ENCODE peak calls at places on chromosomes 7 and 10, in six cellular contexts. C is transverse colon, D is endodermal cell, A is MM.1S, M is adrenal gland, F is stomach. E is an unnamed sample.

GRCh38 chr10:75632750-75633462 is 201.5 kb downstream of the LRMDA start:
- DNase-seq in F (no peak), C (no peak), A (no peak), M (no peak), D (no peak), E (no peak)

GRCh38 chr10:14673189-14673947 is 101.3 kb downstream of the FAM107B start:
- DNase-seq in A (no peak), D (no peak), F (no peak), M (no peak), C (no peak), E (no peak)

GRCh38 chr7:28684729-28685211 is 272.5 kb downstream of the CREB5 start:
- DNase-seq in D (no peak), C (no peak), M (no peak), F (no peak), A (no peak), E (no peak)

GRCh38 chr10:878333-878753 is 53.2 kb downstream of the LARP4B start:
- DNase-seq in A (no peak), C (no peak), D (no peak), F (no peak), M (no peak), E (no peak)

GRCh38 chr7:157228864-157229422 is 90.2 kb downstream of the UBE3C start:
- DNase-seq in A (peak; percentile 21), C (no peak), D (peak; percentile 82), M (no peak), F (no peak), E (no peak)

GRCh38 chr10:21519981-21520436 is 5.5 kb downstream of the SKIDA1 start:
- DNase-seq in D (peak; percentile 42), C (no peak), A (peak; percentile 80), M (no peak), F (no peak), E (no peak)

GRCh38 chr10:11330383-11331020 is 280.9 kb downstream of the USP6NL start:
- DNase-seq in F (no peak), C (no peak), A (no peak), D (no peak), M (no peak), E (no peak)

GRCh38 chr10:124542336-124542735 is 80.7 kb downstream of the LHPP start:
- DNase-seq in F (no peak), D (no peak), A (no peak), M (no peak), C (no peak), E (no peak)

GRCh38 chr10:43206391-43207235 is 60.3 kb downstream of the RASGEF1A start:
- DNase-seq in C (peak; percentile 5), M (peak; percentile 7), D (peak; percentile 41), F (no peak), A (no peak), E (peak; percentile 41)

GRCh38 chr10:126247454-126247975 is 140.8 kb downstream of the ADAM12 start:
- DNase-seq in C (peak; percentile 13), M (peak; percentile 46), A (no peak), F (peak; percentile 32), D (no peak), E (peak; percentile 94)

GRCh38 chr7:20786779-20787651 is at the start of gene SP8:
- DNase-seq in C (no peak), M (no peak), D (peak; percentile 92), A (no peak), F (no peak), E (no peak)

GRCh38 chr10:43043342-43043772 is 33.5 kb upstream of the RET start:
- DNase-seq in A (no peak), F (no peak), D (peak; percentile 43), C (no peak), M (no peak), E (no peak)

GRCh38 chr10:124339951-124340760 is 78.6 kb downstream of the OAT start:
- DNase-seq in D (peak; percentile 26), F (peak; percentile 24), M (no peak), A (no peak), C (no peak), E (peak; percentile 86)

GRCh38 chr10:32983333-32983909 is 25.4 kb upstream of the ITGB1 start:
- DNase-seq in F (no peak), C (no peak), A (no peak), D (peak; percentile 66), M (no peak), E (no peak)

GRCh38 chr10:80202934-80203834 is 2.2 kb downstream of the ANXA11 start:
- DNase-seq in A (peak; percentile 80), M (no peak), F (peak; percentile 73), C (peak; percentile 72), D (peak; percentile 90), E (peak; percentile 75)

GRCh38 chr7:104809906-104810305 is 204.1 kb upstream of the KMT2E start:
- DNase-seq in C (no peak), A (no peak), M (no peak), F (no peak), D (no peak), E (no peak)

GRCh38 chr10:88986549-88987242 is 3.9 kb upstream of the FAS start:
- DNase-seq in M (peak; percentile 44), A (peak; percentile 54), F (peak; percentile 33), D (no peak), C (no peak), E (no peak)

GRCh38 chr10:120782336-120782735 is 68.8 kb upstream of the WDR11 start:
- DNase-seq in M (no peak), A (no peak), C (no peak), F (no peak), D (no peak), E (no peak)

GRCh38 chr10:3776796-3777571 is 8.0 kb downstream of the KLF6 start:
- DNase-seq in A (no peak), C (peak; percentile 72), F (peak; percentile 71), D (peak; percentile 51), M (no peak), E (no peak)

GRCh38 chr10:131818510-131819234 is 82.1 kb upstream of the PPP2R2D start:
- DNase-seq in M (no peak), A (no peak), F (peak; percentile 23), D (peak; percentile 36), C (no peak), E (no peak)

GRCh38 chr7:116653204-116653603 is 18.8 kb upstream of the MET start:
- DNase-seq in M (no peak), A (no peak), C (no peak), F (no peak), D (no peak), E (no peak)

GRCh38 chr7:108461855-108462254 is 5.6 kb upstream of the NRCAM start:
- DNase-seq in D (no peak), A (no peak), M (peak; percentile 35), C (no peak), F (no peak), E (no peak)

GRCh38 chr10:5526691-5527331 is 2.0 kb downstream of the CALML3 start:
- DNase-seq in C (peak; percentile 4), M (no peak), A (no peak), F (peak; percentile 13), D (peak; percentile 39), E (peak; percentile 13)

GRCh38 chr10:12981570-12981969 is 19.9 kb downstream of the CCDC3 start:
- DNase-seq in M (no peak), F (no peak), A (no peak), C (no peak), D (no peak), E (no peak)

GRCh38 chr7:20834656-20835055 is 48.0 kb upstream of the SP8 start:
- DNase-seq in C (no peak), F (no peak), D (no peak), A (no peak), M (no peak), E (no peak)

GRCh38 chr10:1766049-1766448 is 28.7 kb upstream of the ADARB2 start:
- DNase-seq in A (no peak), C (no peak), D (no peak), M (no peak), F (no peak), E (no peak)

DNA sequence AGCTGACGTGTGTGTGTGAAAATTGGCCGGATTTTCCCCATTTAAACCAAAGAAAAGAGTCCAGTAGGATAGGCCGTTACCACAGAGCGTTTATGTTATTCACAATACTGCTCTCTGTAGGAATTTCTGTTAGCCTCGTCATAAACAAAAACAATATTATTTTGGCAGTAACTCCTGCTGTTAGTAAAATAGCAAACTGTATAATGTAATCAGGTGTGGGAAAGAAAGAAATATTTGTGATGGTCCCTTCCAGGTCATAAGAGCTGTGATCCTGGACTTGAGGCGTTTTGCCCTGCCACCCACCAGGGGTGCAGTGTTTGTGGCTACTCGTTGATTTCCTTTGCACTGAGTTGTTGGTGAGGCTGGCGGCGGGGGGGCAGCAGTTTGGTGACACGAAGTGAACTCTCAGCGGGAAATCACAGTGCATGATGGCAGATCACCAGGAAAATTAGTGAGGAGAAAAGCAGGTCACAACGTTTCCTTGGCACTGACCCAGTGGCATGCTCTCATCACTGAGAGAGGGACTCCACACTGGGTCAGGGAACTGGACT is 2.8 kb downstream of the EEPD1 start:
- DNase-seq in A (no peak), M (peak; percentile 78), F (peak; percentile 67), D (peak; percentile 74), C (peak; percentile 47), E (peak; percentile 75)
- H3K4me3 ChIP-seq in A (no peak overlapping the region), M (no peak overlapping the region), F (peak overlapping the region; percentile 60), D (peak overlapping the region; percentile 74), C (no peak overlapping the region), E (peak overlapping the region; percentile 65)

DNA sequence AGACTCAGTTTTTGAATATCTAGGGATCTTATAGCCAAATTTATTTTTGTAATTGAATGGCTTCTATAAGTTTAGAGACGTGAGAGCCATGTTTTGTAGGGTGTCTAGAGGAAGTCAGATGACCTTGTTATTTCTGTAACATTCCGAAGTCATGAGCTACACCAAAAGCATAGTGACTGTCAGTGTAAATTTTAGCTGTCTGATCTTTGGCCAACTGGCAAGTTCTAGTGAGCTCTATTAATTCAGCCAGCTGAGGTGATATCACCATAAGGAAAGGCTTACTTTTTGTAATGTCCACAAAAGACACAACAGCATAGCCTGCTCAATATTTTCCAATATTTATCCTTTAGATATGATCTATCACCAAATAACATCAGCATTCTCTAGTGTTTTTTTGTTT is 9.9 kb upstream of the NT5C3A start:
- DNase-seq in F (no peak), D (no peak), M (peak; percentile 24), A (no peak), C (no peak), E (no peak)
- H3K27ac ChIP-seq in F (no peak overlapping the region), D (no peak overlapping the region), M (no peak overlapping the region), A (no peak overlapping the region), C (peak overlapping the region; percentile 6), E (no peak overlapping the region)

GRCh38 chr7:122552769-122553168 is 146.1 kb downstream of the RNF133 start:
- DNase-seq in C (no peak), A (no peak), M (no peak), D (no peak), F (no peak), E (no peak)

GRCh38 chr7:122553761-122554160 is 145.2 kb downstream of the RNF133 start:
- DNase-seq in F (no peak), M (no peak), C (no peak), A (no peak), D (no peak), E (no peak)

GRCh38 chr7:122549578-122549977 is 149.3 kb downstream of the RNF133 start:
- DNase-seq in M (no peak), C (no peak), F (no peak), D (no peak), A (no peak), E (no peak)

GRCh38 chr7:122546496-122546895 is 152.4 kb downstream of the RNF133 start:
- DNase-seq in C (no peak), D (no peak), F (no peak), A (no peak), M (peak; percentile 27), E (no peak)

GRCh38 chr7:122550545-122550944 is 148.4 kb downstream of the RNF133 start:
- DNase-seq in C (no peak), A (no peak), F (no peak), M (no peak), D (no peak), E (no peak)
- TF ChIP-seq CTCF in C (no peak), A (no peak), F (no peak), M (no peak), D (peak; percentile 67), E (no peak)

GRCh38 chr10:95755511-95756004 is 405 bp upstream of the ENTPD1 start:
- DNase-seq in M (peak; percentile 40), F (peak; percentile 47), D (peak; percentile 77), C (peak; percentile 48), A (no peak), E (peak; percentile 43)
- H3K4me3 ChIP-seq in M (no peak overlapping the region), F (peak overlapping the region; percentile 37), D (peak overlapping the region; percentile 44), C (peak overlapping the region; percentile 16), A (no peak overlapping the region), E (peak overlapping the region; percentile 54)

E was measured in tibial artery.